ENCODE peak calls at places on chromosomes 1 and 21, in six cellular contexts. One of them, this sample, is unnamed.

GRCh38 chr1:12316331-12316730 is 86.5 kb downstream of the VPS13D start:
- DNase-seq in Caco-2: no peak
- DNase-seq in CD8-positive, alpha-beta T cell: no peak
- DNase-seq in HL-60: no peak
- DNase-seq in lower leg skin: no peak
- DNase-seq in AG09309: no peak
- DNase-seq in this sample: no peak

GRCh38 chr1:174990382-174990999 is 9.3 kb upstream of the CACYBP start:
- DNase-seq in HL-60: no peak
- DNase-seq in AG09309: no peak
- DNase-seq in lower leg skin: no peak
- DNase-seq in Caco-2: no peak
- DNase-seq in CD8-positive, alpha-beta T cell: no peak
- DNase-seq in this sample: no peak

GRCh38 chr21:45317401-45318145 is 29.9 kb upstream of the POFUT2 start:
- DNase-seq in Caco-2: no peak
- DNase-seq in lower leg skin: no peak
- DNase-seq in AG09309: no peak
- DNase-seq in CD8-positive, alpha-beta T cell: no peak
- DNase-seq in HL-60: no peak
- DNase-seq in this sample: no peak

GRCh38 chr21:29130234-29130993 is at the start of gene MAP3K7CL:
- DNase-seq in lower leg skin: peak
- DNase-seq in CD8-positive, alpha-beta T cell: no peak
- DNase-seq in HL-60: no peak
- DNase-seq in Caco-2: no peak
- DNase-seq in AG09309: peak
- DNase-seq in this sample: no peak

GRCh38 chr1:67555487-67556296 is 125.5 kb upstream of the SERBP1 start:
- DNase-seq in Caco-2: peak
- DNase-seq in CD8-positive, alpha-beta T cell: no peak
- DNase-seq in HL-60: no peak
- DNase-seq in AG09309: no peak
- DNase-seq in lower leg skin: no peak
- DNase-seq in this sample: no peak

GRCh38 chr1:184465489-184466146 is 78.8 kb downstream of the C1orf21 start:
- DNase-seq in CD8-positive, alpha-beta T cell: no peak
- DNase-seq in lower leg skin: no peak
- DNase-seq in HL-60: no peak
- DNase-seq in AG09309: no peak
- DNase-seq in Caco-2: no peak
- DNase-seq in this sample: no peak

GRCh38 chr21:21238882-21239400 is 240.7 kb downstream of the NCAM2 start:
- DNase-seq in Caco-2: no peak
- DNase-seq in lower leg skin: no peak
- DNase-seq in HL-60: no peak
- DNase-seq in CD8-positive, alpha-beta T cell: no peak
- DNase-seq in AG09309: no peak
- DNase-seq in this sample: no peak

GRCh38 chr1:227223407-227223806 is 94.9 kb downstream of the CDC42BPA start:
- DNase-seq in CD8-positive, alpha-beta T cell: no peak
- DNase-seq in HL-60: no peak
- DNase-seq in Caco-2: no peak
- DNase-seq in lower leg skin: no peak
- DNase-seq in AG09309: no peak
- DNase-seq in this sample: no peak

GRCh38 chr1:47280142-47280541 is 33.8 kb downstream of the STIL start:
- DNase-seq in lower leg skin: no peak
- DNase-seq in AG09309: peak
- DNase-seq in Caco-2: no peak
- DNase-seq in CD8-positive, alpha-beta T cell: no peak
- DNase-seq in HL-60: no peak
- DNase-seq in this sample: no peak

GRCh38 chr1:81254068-81254467 is 546.7 kb upstream of the ADGRL2 start:
- DNase-seq in Caco-2: no peak
- DNase-seq in lower leg skin: no peak
- DNase-seq in AG09309: no peak
- DNase-seq in CD8-positive, alpha-beta T cell: no peak
- DNase-seq in HL-60: no peak
- DNase-seq in this sample: no peak

GRCh38 chr1:81259620-81260411 is 540.9 kb upstream of the ADGRL2 start:
- DNase-seq in Caco-2: no peak
- DNase-seq in lower leg skin: no peak
- DNase-seq in AG09309: no peak
- DNase-seq in HL-60: no peak
- DNase-seq in CD8-positive, alpha-beta T cell: no peak
- DNase-seq in this sample: no peak

GRCh38 chr1:81252471-81253160 is 548.1 kb upstream of the ADGRL2 start:
- DNase-seq in AG09309: no peak
- DNase-seq in lower leg skin: no peak
- DNase-seq in Caco-2: no peak
- DNase-seq in CD8-positive, alpha-beta T cell: no peak
- DNase-seq in HL-60: no peak
- DNase-seq in this sample: no peak

DNA sequence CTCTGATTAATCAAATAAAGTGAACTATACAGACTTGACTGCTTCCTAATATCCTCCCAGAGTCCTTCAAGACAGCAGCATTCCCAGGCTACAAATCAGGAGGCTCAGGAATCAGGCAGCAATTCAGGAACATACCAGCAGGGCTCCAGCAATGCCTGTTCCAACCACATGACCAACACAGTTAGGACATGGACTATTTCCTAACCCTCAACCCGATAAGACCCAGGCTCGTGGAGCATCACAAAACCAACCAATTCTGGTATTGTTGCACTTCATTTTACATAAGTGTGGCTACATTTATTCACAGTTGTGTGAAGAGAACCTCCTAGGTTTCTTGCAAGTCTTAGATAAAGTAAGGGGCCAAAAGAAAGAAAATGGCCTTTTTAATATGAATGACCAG is 546.2 kb upstream of the ADGRL2 start:
- DNase-seq in lower leg skin: no peak
- DNase-seq in AG09309: no peak
- DNase-seq in Caco-2: peak
- DNase-seq in CD8-positive, alpha-beta T cell: no peak
- DNase-seq in HL-60: no peak
- DNase-seq in this sample: no peak
- TF ChIP-seq CTCF in lower leg skin: no peak
- TF ChIP-seq CTCF in AG09309: no peak
- TF ChIP-seq CTCF in Caco-2: no peak
- TF ChIP-seq CTCF in CD8-positive, alpha-beta T cell: no peak
- TF ChIP-seq CTCF in HL-60: no peak
- TF ChIP-seq CTCF in this sample: no peak

GRCh38 chr1:239389703-239390102 is 3.3 kb downstream of the CHRM3 start:
- DNase-seq in lower leg skin: no peak
- DNase-seq in HL-60: no peak
- DNase-seq in AG09309: no peak
- DNase-seq in CD8-positive, alpha-beta T cell: no peak
- DNase-seq in Caco-2: no peak
- DNase-seq in this sample: no peak

GRCh38 chr1:239387304-239388231 is 1.2 kb downstream of the CHRM3 start:
- DNase-seq in CD8-positive, alpha-beta T cell: no peak
- DNase-seq in AG09309: no peak
- DNase-seq in lower leg skin: no peak
- DNase-seq in Caco-2: peak
- DNase-seq in HL-60: no peak
- DNase-seq in this sample: no peak

GRCh38 chr1:239388578-239388977 is 2.2 kb downstream of the CHRM3 start:
- DNase-seq in HL-60: no peak
- DNase-seq in Caco-2: no peak
- DNase-seq in lower leg skin: no peak
- DNase-seq in CD8-positive, alpha-beta T cell: no peak
- DNase-seq in AG09309: no peak
- DNase-seq in this sample: no peak

GRCh38 chr1:239383714-239384113 is 2.7 kb upstream of the CHRM3 start:
- DNase-seq in AG09309: no peak
- DNase-seq in Caco-2: no peak
- DNase-seq in HL-60: no peak
- DNase-seq in CD8-positive, alpha-beta T cell: no peak
- DNase-seq in lower leg skin: no peak
- DNase-seq in this sample: no peak

GRCh38 chr1:239386453-239387303 is at the start of gene CHRM3:
- DNase-seq in lower leg skin: no peak
- DNase-seq in HL-60: no peak
- DNase-seq in AG09309: peak
- DNase-seq in Caco-2: peak
- DNase-seq in CD8-positive, alpha-beta T cell: no peak
- DNase-seq in this sample: no peak
- TF ChIP-seq CTCF in lower leg skin: no peak
- TF ChIP-seq CTCF in HL-60: no peak
- TF ChIP-seq CTCF in AG09309: peak
- TF ChIP-seq CTCF in Caco-2: no peak
- TF ChIP-seq CTCF in CD8-positive, alpha-beta T cell: no peak
- TF ChIP-seq CTCF in this sample: no peak

GRCh38 chr1:205228052-205228451 is 306 bp downstream of the TMCC2 start:
- DNase-seq in HL-60: no peak
- DNase-seq in AG09309: no peak
- DNase-seq in lower leg skin: peak
- DNase-seq in CD8-positive, alpha-beta T cell: no peak
- DNase-seq in Caco-2: no peak
- DNase-seq in this sample: no peak

GRCh38 chr1:205225901-205226765 is 1.6 kb upstream of the TMCC2 start:
- DNase-seq in AG09309: no peak
- DNase-seq in CD8-positive, alpha-beta T cell: no peak
- DNase-seq in HL-60: no peak
- DNase-seq in Caco-2: no peak
- DNase-seq in lower leg skin: peak
- DNase-seq in this sample: no peak

GRCh38 chr1:205227584-205228006 is at the start of gene TMCC2:
- DNase-seq in HL-60: peak
- DNase-seq in AG09309: no peak
- DNase-seq in CD8-positive, alpha-beta T cell: peak
- DNase-seq in Caco-2: peak
- DNase-seq in lower leg skin: peak
- DNase-seq in this sample: peak

GRCh38 chr1:205224736-205225135 is 3.0 kb upstream of the TMCC2 start:
- DNase-seq in CD8-positive, alpha-beta T cell: no peak
- DNase-seq in HL-60: no peak
- DNase-seq in AG09309: no peak
- DNase-seq in lower leg skin: no peak
- DNase-seq in Caco-2: no peak
- DNase-seq in this sample: no peak

DNA sequence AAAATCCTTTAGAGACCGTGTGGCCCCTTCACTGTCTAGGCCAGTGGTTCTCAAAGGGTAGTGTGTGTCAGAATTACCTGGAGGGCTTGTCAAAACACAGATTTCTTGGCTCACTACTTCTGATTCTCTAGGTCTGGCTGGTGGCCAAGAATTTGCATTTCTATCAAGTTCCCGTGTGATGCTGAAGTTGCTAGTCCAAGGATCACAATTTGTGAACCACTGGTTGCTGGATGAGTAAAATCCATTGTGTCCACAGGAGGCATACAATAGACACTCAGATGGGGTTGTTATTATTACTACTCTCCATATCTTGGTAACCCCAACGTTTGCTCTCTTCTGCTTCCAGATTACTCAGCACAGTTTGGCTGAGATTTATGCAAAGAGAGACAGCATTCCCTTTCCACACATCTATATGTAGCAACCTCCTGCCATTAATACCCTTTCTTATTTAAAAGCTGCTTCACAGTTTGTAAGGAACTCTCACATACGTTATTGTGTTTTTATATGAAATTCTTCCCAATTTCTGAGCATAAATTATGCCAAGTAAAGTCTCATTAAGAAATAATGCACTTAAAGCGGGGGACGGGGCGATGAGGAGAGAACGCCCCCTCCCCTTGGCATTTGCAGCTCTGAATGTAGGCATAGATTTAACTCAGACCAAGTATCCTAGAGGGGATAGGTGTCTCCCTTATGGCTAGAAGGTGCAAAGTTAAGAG is 720 bp upstream of the TMCC2 start:
- DNase-seq in AG09309: no peak
- DNase-seq in HL-60: no peak
- DNase-seq in Caco-2: no peak
- DNase-seq in CD8-positive, alpha-beta T cell: no peak
- DNase-seq in lower leg skin: peak
- DNase-seq in this sample: no peak
- TF ChIP-seq CTCF in AG09309: no peak
- TF ChIP-seq CTCF in HL-60: no peak
- TF ChIP-seq CTCF in Caco-2: no peak
- TF ChIP-seq CTCF in CD8-positive, alpha-beta T cell: no peak
- TF ChIP-seq CTCF in lower leg skin: no peak
- TF ChIP-seq CTCF in this sample: no peak

GRCh38 chr21:43800124-43800523 is 10.7 kb downstream of the RRP1 start:
- DNase-seq in Caco-2: no peak
- DNase-seq in HL-60: no peak
- DNase-seq in AG09309: no peak
- DNase-seq in CD8-positive, alpha-beta T cell: no peak
- DNase-seq in lower leg skin: no peak
- DNase-seq in this sample: no peak
- TF ChIP-seq CTCF in Caco-2: no peak
- TF ChIP-seq CTCF in HL-60: no peak
- TF ChIP-seq CTCF in AG09309: no peak
- TF ChIP-seq CTCF in CD8-positive, alpha-beta T cell: no peak
- TF ChIP-seq CTCF in lower leg skin: no peak
- TF ChIP-seq CTCF in this sample: no peak

DNA sequence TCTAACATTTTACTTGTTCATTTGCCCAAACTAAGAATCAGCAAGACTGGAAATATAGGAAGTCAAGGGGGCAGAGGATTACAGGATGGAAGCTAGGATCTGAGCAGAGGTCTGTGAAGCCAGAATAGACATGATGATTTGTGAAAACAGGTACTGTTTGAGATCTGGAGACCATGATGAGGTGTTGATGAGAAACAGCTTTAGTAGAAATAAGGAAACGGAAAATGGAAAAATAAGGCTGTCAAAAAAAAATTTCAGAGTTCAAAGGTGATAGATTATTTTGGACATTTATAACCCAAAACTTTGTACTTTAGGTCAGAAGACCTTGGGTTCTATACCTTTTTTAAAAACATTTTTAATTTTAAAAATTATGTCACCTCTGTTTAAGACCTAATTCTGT is 45.0 kb downstream of the GIPC2 start:
- DNase-seq in Caco-2: no peak
- DNase-seq in lower leg skin: no peak
- DNase-seq in HL-60: no peak
- DNase-seq in CD8-positive, alpha-beta T cell: no peak
- DNase-seq in AG09309: no peak
- DNase-seq in this sample: no peak
- TF ChIP-seq CTCF in Caco-2: no peak
- TF ChIP-seq CTCF in lower leg skin: no peak
- TF ChIP-seq CTCF in HL-60: no peak
- TF ChIP-seq CTCF in CD8-positive, alpha-beta T cell: no peak
- TF ChIP-seq CTCF in AG09309: no peak
- TF ChIP-seq CTCF in this sample: no peak

DNA sequence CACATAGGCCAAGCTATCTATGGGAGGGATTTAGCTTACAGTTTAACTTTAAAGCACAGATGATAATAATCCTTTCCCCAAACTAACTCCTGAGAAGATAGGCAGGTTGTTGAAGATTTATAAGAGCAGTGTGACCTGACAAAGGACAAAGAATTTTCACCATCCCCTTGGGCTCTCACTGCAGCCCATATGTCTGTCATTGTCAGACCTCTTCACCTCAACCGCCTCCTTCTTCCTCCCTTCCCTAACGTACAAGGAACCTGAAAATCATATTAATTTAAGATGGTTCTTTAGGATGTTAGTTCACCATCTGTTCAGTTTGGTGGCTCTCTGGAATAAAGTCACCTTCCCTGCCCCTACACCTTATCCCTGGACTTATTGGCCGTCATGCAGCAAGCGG is 5.0 kb downstream of the RNU1-2 start:
- DNase-seq in lower leg skin: no peak
- DNase-seq in AG09309: no peak
- DNase-seq in Caco-2: peak
- DNase-seq in CD8-positive, alpha-beta T cell: no peak
- DNase-seq in HL-60: no peak
- DNase-seq in this sample: no peak
- TF ChIP-seq CTCF in lower leg skin: no peak
- TF ChIP-seq CTCF in AG09309: peak
- TF ChIP-seq CTCF in Caco-2: no peak
- TF ChIP-seq CTCF in CD8-positive, alpha-beta T cell: no peak
- TF ChIP-seq CTCF in HL-60: no peak
- TF ChIP-seq CTCF in this sample: no peak

This sample was measured in activated B cell treated with CpG ODN at 0.5 μM for 24 hours.